ENCODE peak calls at places on chromosomes 13 and 19, in nine cellular contexts. Q is OCI-LY7, F is breast epithelium, H is mucosa of descending colon, M is cardiac muscle cell, I is lung, B is body of pancreas, J is lower leg skin, X is D721Med. W is an unnamed sample.

GRCh38 chr19:16180611-16181010 is 4.6 kb upstream of the FAM32A start:
- DNase-seq in J (no peak), M (no peak), X (no peak), Q (no peak), B (no peak), F (no peak), I (no peak), H (no peak), W (no peak)

GRCh38 chr13:79880820-79881219 is 399.9 kb downstream of the NDFIP2 start:
- DNase-seq in Q (no peak), J (no peak), F (no peak), X (no peak), H (no peak), M (no peak), B (no peak), I (no peak), W (no peak)

GRCh38 chr13:85313761-85314503 is 485.3 kb downstream of the SLITRK6 start:
- DNase-seq in F (no peak), M (no peak), J (no peak), X (no peak), I (no peak), H (no peak), B (no peak), Q (no peak), W (no peak)

GRCh38 chr19:4582112-4582553 is 22.6 kb upstream of the SEMA6B start:
- DNase-seq in X (no peak), Q (no peak), I (no peak), J (no peak), H (no peak), F (no peak), B (no peak), M (no peak), W (no peak)

GRCh38 chr19:49844138-49844740 is 6.7 kb upstream of the PTOV1 start:
- DNase-seq in M (no peak), F (no peak), H (no peak), Q (no peak), I (no peak), X (no peak), B (no peak), J (no peak), W (no peak)

GRCh38 chr19:5977222-5977784 is 637 bp downstream of the RANBP3 start:
- DNase-seq in X (no peak), J (no peak), M (peak; percentile 34), F (no peak), I (no peak), H (no peak), B (no peak), Q (peak; percentile 26), W (no peak)

GRCh38 chr13:63351081-63351480 is 1935.4 kb upstream of the PCDH20 start:
- DNase-seq in I (no peak), B (no peak), Q (no peak), F (no peak), M (no peak), J (no peak), X (no peak), H (no peak), W (no peak)

GRCh38 chr19:55646889-55647731 is 902 bp upstream of the CCDC106 start:
- DNase-seq in F (no peak), M (no peak), X (no peak), J (no peak), I (no peak), H (no peak), Q (peak; percentile 89), B (no peak), W (no peak)

GRCh38 chr19:2538096-2538757 is 62.3 kb downstream of the GADD45B start:
- DNase-seq in M (no peak), H (peak; percentile 19), B (no peak), Q (no peak), F (no peak), J (no peak), I (no peak), X (no peak), W (no peak)

GRCh38 chr13:51243227-51243626 is 21.0 kb downstream of the FAM124A start:
- DNase-seq in M (no peak), I (no peak), B (no peak), F (no peak), J (no peak), X (no peak), Q (no peak), H (no peak), W (no peak)

GRCh38 chr13:98144501-98145350 is 1.8 kb downstream of the FARP1 start:
- DNase-seq in J (no peak), H (no peak), X (no peak), B (peak; percentile 20), F (no peak), I (no peak), Q (no peak), M (peak; percentile 32), W (no peak)

GRCh38 chr19:35710784-35711723 is 6.7 kb downstream of the ZBTB32 start:
- DNase-seq in F (no peak), B (no peak), J (no peak), M (no peak), H (no peak), Q (peak; percentile 45), X (no peak), I (no peak), W (peak; percentile 70)

GRCh38 chr19:45187421-45188100 is 9.0 kb downstream of the BLOC1S3 start:
- DNase-seq in F (no peak), H (no peak), J (no peak), I (no peak), Q (peak; percentile 83), M (peak; percentile 71), X (peak; percentile 57), B (no peak), W (peak; percentile 81)

GRCh38 chr13:29752175-29752574 is 98.2 kb downstream of the UBL3 start:
- DNase-seq in I (no peak), Q (no peak), M (no peak), H (no peak), J (no peak), B (no peak), X (no peak), F (no peak), W (no peak)

GRCh38 chr19:14150770-14151661 is 14.6 kb upstream of the ASF1B start:
- DNase-seq in F (no peak), J (no peak), I (no peak), Q (no peak), B (no peak), H (no peak), X (no peak), M (no peak), W (no peak)

GRCh38 chr19:31510635-31511034 is 161.4 kb upstream of the TSHZ3 start:
- DNase-seq in B (no peak), J (peak; percentile 37), H (no peak), X (no peak), Q (no peak), M (no peak), I (no peak), F (no peak), W (no peak)

GRCh38 chr13:97491452-97491851 is 57.5 kb downstream of the RAP2A start:
- DNase-seq in B (no peak), H (no peak), F (no peak), I (no peak), X (no peak), M (no peak), Q (no peak), J (no peak), W (no peak)

GRCh38 chr19:10142701-10143375 is 23.1 kb upstream of the EIF3G start:
- DNase-seq in B (no peak), H (peak; percentile 67), M (no peak), I (no peak), J (no peak), Q (no peak), X (peak; percentile 7), F (no peak), W (no peak)

GRCh38 chr19:28424041-28424440 is 788.9 kb downstream of the UQCRFS1 start:
- DNase-seq in M (no peak), Q (no peak), X (no peak), B (no peak), H (no peak), J (no peak), I (no peak), F (no peak), W (no peak)

GRCh38 chr19:45470147-45471081 is 2.6 kb downstream of the FOSB start:
- DNase-seq in H (peak; percentile 69), X (no peak), I (no peak), B (peak; percentile 38), Q (no peak), M (peak; percentile 51), F (no peak), J (no peak), W (no peak)

GRCh38 chr19:49746206-49746958 is 16.7 kb downstream of the TSKS start:
- DNase-seq in X (no peak), B (peak; percentile 22), H (peak; percentile 60), F (no peak), M (no peak), J (peak; percentile 88), I (peak; percentile 46), Q (peak; percentile 91), W (no peak)

GRCh38 chr19:57028804-57029525 is 90.8 kb upstream of the USP29 start:
- DNase-seq in B (no peak), H (no peak), X (no peak), Q (no peak), J (no peak), I (no peak), M (no peak), F (no peak), W (no peak)

GRCh38 chr19:41541990-41542584 is 33.9 kb upstream of the CEACAM21 start:
- DNase-seq in X (no peak), F (no peak), Q (peak; percentile 81), M (peak; percentile 51), H (peak; percentile 68), I (peak; percentile 68), B (peak; percentile 52), J (peak; percentile 91), W (no peak)
- TF ChIP-seq CTCF in X (peak; percentile 57), F (peak; percentile 32), Q (peak; percentile 90), M (peak; percentile 74), H (peak; percentile 27), I (peak; percentile 69), B (peak; percentile 35), J (no peak), W (peak; percentile 57)

GRCh38 chr19:7970716-7971448 is 27.4 kb upstream of the TIMM44 start:
- DNase-seq in H (peak; percentile 44), M (peak; percentile 71), B (peak; percentile 29), X (no peak), I (no peak), Q (peak; percentile 45), F (no peak), J (no peak), W (peak; percentile 73)
- TF ChIP-seq CTCF in H (peak; percentile 25), M (peak; percentile 86), B (peak; percentile 54), X (peak; percentile 62), I (peak; percentile 19), Q (peak; percentile 88), F (peak; percentile 51), J (no peak), W (peak; percentile 73)

DNA sequence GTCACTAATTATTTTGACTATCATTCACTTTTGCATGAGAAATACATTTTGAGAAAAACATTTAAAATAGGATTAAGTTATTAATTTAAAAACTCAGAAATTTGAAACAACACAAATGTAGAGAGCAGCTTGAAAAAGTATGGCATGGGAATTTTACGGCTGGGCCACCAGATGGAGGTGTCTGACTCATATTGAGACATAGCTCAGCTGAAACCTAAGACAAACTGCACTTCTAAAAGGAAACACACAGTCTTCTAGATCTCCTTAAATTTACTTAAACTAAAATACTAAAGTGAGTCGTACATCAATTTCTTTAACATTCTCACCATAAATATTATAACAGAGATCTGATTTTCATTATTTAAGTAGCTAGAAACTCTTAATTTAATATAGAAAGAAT is 41.9 kb upstream of the POSTN start:
- DNase-seq in J (no peak), H (no peak), X (no peak), B (no peak), F (no peak), Q (peak; percentile 18), M (peak; percentile 46), I (no peak), W (no peak)
- TF ChIP-seq CTCF in J (no peak), H (no peak), X (peak; percentile 30), B (no peak), F (no peak), Q (peak; percentile 64), M (peak; percentile 74), I (no peak), W (peak; percentile 19)

GRCh38 chr19:19026299-19026971 is 6.9 kb downstream of the SUGP2 start:
- DNase-seq in J (no peak), I (peak; percentile 34), H (no peak), X (no peak), F (no peak), Q (peak; percentile 11), M (peak; percentile 21), B (no peak), W (no peak)
- TF ChIP-seq CTCF in J (no peak), I (no peak), H (no peak), X (peak; percentile 28), F (no peak), Q (peak; percentile 61), M (no peak), B (peak; percentile 16), W (no peak)

W was measured in GM13976.